ENCODE peak calls at places on chromosomes 4 and X, in six cellular contexts. I, R, S, L, H and Y are unnamed samples. For H3K9me3 and H3K4me1, the result is how much of the 10 kb centered on the place peaks cover.

GRCh38 chr4:87219648-87220093 is 747 bp downstream of the KLHL8 start:
- DNase-seq in I (peak), R (no peak), S (peak), L (no peak), H (no peak), Y (no peak)

GRCh38 chr4:20020049-20020448 is 231.7 kb upstream of the SLIT2 start:
- DNase-seq in I (no peak), R (no peak), S (no peak), L (no peak), H (no peak), Y (no peak)

GRCh38 chrX:13719192-13719856 is 15.1 kb downstream of the TRAPPC2 start:
- DNase-seq in I (no peak), R (no peak), S (no peak), L (no peak), H (no peak), Y (no peak)

GRCh38 chrX:132576945-132577344 is 88.1 kb upstream of the MBNL3 start:
- DNase-seq in I (no peak), R (no peak), S (no peak), L (no peak), H (no peak), Y (no peak)

GRCh38 chrX:39475372-39475771 is 622.4 kb downstream of the BCOR start:
- DNase-seq in I (no peak), R (no peak), S (no peak), L (no peak), H (no peak), Y (no peak)

GRCh38 chr4:109574443-109574850 is 14.4 kb downstream of the MCUB start:
- DNase-seq in I (no peak), R (no peak), S (no peak), L (peak), H (no peak), Y (no peak)

GRCh38 chr4:154692311-154692818 is 51.4 kb upstream of the LRAT start:
- DNase-seq in I (no peak), R (no peak), S (no peak), L (no peak), H (no peak), Y (no peak)

GRCh38 chrX:41733939-41734338 is 10.0 kb downstream of the GPR82 start:
- DNase-seq in I (no peak), R (no peak), S (no peak), L (no peak), H (no peak), Y (no peak)

GRCh38 chr4:5249727-5250126 is 198.4 kb downstream of the STK32B start:
- DNase-seq in I (no peak), R (no peak), S (no peak), L (no peak), H (no peak), Y (no peak)

GRCh38 chrX:76657499-76657898 is 230.0 kb downstream of the MAGEE1 start:
- DNase-seq in I (no peak), R (no peak), S (no peak), L (no peak), H (no peak), Y (no peak)
- H3K9me3 ChIP-seq in I (under half), R (under half), S (under half), L (under half), H (under half), Y (under half)

DNA sequence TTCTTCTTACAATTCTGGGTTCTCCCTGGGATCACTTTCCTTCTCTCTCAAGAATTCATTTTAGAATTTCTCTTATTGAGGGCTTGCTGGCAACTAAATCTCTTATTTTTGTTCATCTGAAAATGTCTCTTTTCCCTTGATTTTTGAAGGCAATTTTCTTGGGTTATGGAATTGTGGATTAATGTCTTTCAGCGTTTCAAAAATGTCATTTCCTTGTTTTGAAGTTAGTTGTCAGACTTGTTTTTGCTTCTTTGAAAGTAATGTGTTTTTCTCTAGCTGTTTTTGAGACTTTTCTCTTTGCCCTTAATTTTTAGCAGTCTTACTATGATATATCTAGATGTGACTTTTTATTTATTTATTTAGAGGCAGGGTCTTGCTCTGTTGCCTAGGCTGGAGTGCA is 205.7 kb downstream of the CHIC2 start:
- DNase-seq in I (no peak), R (no peak), S (no peak), L (no peak), H (no peak), Y (no peak)
- H3K4me1 ChIP-seq in I (under half), R (under half), S (under half), L (under half), H (under half), Y (under half)

DNA sequence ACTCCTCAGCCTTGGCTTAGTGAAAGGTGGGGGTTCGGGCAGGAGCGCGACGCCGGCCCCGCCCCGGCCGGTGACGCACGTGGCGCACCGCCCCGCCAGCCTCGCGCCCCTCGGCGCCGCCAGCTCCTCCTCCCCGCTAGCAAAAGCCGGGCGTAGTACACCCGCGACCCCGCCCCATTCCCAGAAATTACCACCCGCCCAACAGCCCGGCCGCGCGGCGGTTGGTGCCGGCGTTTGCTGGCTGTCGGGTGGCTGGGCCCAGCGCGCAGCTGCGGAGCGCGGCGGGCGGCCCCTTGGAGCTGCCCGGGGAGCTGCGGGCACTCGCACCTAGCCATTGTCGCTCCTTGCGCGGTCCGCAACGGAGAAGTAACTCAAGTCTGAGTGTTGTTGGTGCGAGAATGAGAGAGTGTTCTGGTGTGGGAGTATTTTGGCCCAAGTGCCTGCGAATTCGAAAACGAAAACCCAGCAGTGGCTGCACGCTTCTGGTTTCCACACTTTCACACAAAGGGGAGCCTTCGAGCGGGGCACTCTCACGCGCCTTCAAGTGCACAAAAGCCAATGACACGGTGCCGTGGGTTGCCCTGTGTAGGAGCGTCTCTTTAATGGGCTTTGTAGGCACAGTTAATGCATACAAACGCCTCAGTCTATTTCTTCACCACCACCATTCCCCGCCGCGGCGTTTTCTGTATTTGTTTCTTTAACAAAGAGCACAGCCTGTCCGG is 1.0 kb upstream of the ELF2 start:
- DNase-seq in I (peak), R (peak), S (peak), L (peak), H (peak), Y (peak)
- TF ChIP-seq EP300 in I (no peak), R (no peak), S (peak), L (no peak), H (peak), Y (no peak)

DNA sequence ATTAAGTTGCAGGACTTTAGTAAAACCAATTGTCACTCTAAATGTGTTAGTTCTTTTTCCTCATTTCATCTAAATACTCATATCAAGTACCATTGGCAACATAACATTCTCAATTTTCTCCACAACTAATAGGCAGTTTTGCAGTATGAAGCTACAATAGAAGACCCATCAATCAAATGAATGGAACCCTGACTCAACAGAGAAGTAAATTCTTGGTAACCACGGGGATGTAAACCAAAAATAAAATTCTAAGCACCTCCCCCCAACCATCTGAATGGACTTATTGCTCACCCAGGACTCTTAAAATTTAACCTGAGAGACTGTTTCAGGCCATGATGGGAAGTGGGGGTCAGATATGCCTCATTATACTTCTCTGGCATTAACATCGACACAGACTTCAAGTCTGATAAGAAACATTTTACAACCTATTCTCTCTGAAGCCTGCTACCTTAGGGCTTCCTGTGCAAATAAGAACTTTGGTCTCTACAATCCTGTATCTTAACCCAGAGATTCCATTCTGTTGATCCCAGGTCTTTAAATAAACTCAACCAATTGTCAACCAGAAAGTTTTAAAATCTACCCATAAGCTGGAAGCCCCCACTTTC is 620.9 kb downstream of the TLL1 start:
- DNase-seq in I (no peak), R (no peak), S (no peak), L (no peak), H (no peak), Y (no peak)
- H3K9me3 ChIP-seq in I (under half), R (under half), S (under half), L (under half), H (under half), Y (under half)

GRCh38 chr4:152190907-152191306 is 345.0 kb downstream of the FBXW7 start:
- DNase-seq in I (no peak), R (no peak), S (no peak), L (no peak), H (no peak), Y (no peak)
- H3K4me1 ChIP-seq in I (under half), R (under half), S (under half), L (under half), H (under half), Y (under half)

GRCh38 chr4:94516067-94516466 is 64.3 kb downstream of the PDLIM5 start:
- DNase-seq in I (no peak), R (no peak), S (no peak), L (no peak), H (no peak), Y (no peak)
- TF ChIP-seq EP300 in I (peak), R (no peak), S (no peak), L (no peak), H (no peak), Y (no peak)

DNA sequence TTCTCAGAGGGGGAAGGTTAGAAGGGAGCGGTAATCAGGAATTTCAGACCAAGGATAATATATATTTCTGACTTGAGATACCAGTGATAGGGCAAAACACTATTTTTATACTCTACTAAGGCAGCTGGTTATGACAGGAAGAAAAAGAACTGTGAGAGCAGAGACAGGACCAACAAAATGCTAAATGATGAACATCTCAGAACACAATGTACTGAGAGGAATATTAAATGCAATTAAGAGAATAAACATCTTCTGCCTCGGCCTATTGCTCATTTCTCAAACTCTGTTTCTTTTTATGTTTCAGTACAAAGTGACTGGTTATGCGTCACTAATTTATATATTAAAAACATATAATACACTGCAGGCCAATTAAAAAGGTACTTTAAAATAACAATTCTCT is 122.0 kb upstream of the RLIM start:
- DNase-seq in I (no peak), R (no peak), S (no peak), L (no peak), H (no peak), Y (no peak)
- H3K9me3 ChIP-seq in I (under half), R (under half), S (under half), L (under half), H (under half), Y (under half)

DNA sequence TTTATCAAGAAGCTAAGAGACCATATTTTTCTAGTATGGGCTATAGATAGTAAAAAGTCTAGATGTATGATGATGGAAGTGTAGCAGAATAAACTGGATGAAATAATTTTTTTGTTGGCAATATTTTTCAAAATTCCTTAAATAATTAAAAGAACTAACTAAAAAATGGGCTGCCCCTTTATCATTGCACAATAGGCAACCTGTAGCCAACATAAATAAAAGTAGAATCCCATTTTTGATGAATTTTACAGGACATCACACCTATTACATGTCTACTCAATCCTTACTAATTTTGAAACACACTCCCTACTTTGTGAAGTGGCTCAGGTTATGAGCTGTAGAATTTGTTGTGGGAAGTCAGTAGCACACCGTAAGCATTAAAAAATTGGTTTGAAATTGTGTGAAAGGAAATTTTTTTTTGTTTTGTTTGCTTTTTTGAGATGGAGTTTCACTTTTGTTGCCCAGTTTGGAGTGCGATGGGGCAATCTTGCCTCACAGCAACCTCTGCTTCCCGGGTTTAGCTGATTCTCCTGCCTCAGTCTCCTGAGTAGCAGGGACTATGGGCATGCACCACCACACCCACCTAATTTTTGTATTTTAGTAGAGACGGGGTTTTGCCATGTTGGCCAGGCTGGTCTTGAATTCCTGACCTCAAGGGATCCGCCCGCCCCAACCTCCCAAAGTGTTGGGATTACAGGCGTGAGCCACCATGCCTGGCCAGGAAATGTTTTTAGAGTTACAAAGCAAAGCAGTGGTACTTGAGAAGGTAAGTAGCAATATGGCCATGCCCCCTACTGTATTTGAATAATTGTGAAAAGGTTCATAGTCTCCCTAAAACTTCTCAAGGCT is 8.9 kb upstream of the RUFY3 start:
- DNase-seq in I (no peak), R (no peak), S (no peak), L (no peak), H (no peak), Y (no peak)
- H3K4me1 ChIP-seq in I (under half), R (under half), S (under half), L (under half), H (under half), Y (under half)

GRCh38 chrX:138006176-138006575 is 440.2 kb downstream of the ZIC3 start:
- DNase-seq in I (no peak), R (no peak), S (no peak), L (no peak), H (no peak), Y (no peak)
- TF ChIP-seq EP300 in I (no peak), R (no peak), S (no peak), L (no peak), H (no peak), Y (no peak)

GRCh38 chr4:386708-387105 is 49.1 kb downstream of the ZNF141 start:
- DNase-seq in I (no peak), R (no peak), S (no peak), L (no peak), H (no peak), Y (no peak)
- H3K9me3 ChIP-seq in I (under half), R (half or more), S (under half), L (under half), H (under half), Y (half or more)